ENCODE peak calls at places on chromosomes 11 and 22, in five cellular contexts. One of them, this sample, is unnamed.

GRCh38 chr11:3200388-3201111 is 18.1 kb downstream of the MRGPRG start:
- DNase-seq in K562: no peak
- DNase-seq in HepG2: no peak
- DNase-seq in GM12878: no peak
- DNase-seq in H1: no peak
- DNase-seq in this sample: no peak

GRCh38 chr11:86360775-86361395 is 13.8 kb upstream of the CCDC81 start:
- DNase-seq in K562: no peak
- DNase-seq in HepG2: peak
- DNase-seq in GM12878: no peak
- DNase-seq in H1: no peak
- DNase-seq in this sample: peak

GRCh38 chr11:64566042-64566914 is 24.7 kb upstream of the SLC22A12 start:
- DNase-seq in K562: peak
- DNase-seq in HepG2: peak
- DNase-seq in GM12878: no peak
- DNase-seq in H1: no peak
- DNase-seq in this sample: peak

GRCh38 chr22:37063436-37064420 is 12.2 kb downstream of the KCTD17 start:
- DNase-seq in K562: no peak
- DNase-seq in HepG2: no peak
- DNase-seq in GM12878: no peak
- DNase-seq in H1: no peak
- DNase-seq in this sample: no peak

GRCh38 chr11:95764267-95764898 is 25.2 kb downstream of the FAM76B start:
- DNase-seq in K562: peak
- DNase-seq in HepG2: peak
- DNase-seq in GM12878: no peak
- DNase-seq in H1: no peak
- DNase-seq in this sample: peak

GRCh38 chr11:115117931-115118479 is 386.2 kb downstream of the CADM1 start:
- DNase-seq in K562: no peak
- DNase-seq in HepG2: no peak
- DNase-seq in GM12878: no peak
- DNase-seq in H1: peak
- DNase-seq in this sample: no peak

GRCh38 chr11:81673001-81673400 is 1060.7 kb downstream of the FAM181B start:
- DNase-seq in K562: no peak
- DNase-seq in HepG2: no peak
- DNase-seq in GM12878: no peak
- DNase-seq in H1: no peak
- DNase-seq in this sample: no peak

GRCh38 chr11:112339566-112339965 is 78.9 kb upstream of the PLET1 start:
- DNase-seq in K562: no peak
- DNase-seq in HepG2: no peak
- DNase-seq in GM12878: no peak
- DNase-seq in H1: no peak
- DNase-seq in this sample: no peak

GRCh38 chr22:41009222-41009948 is 58.2 kb downstream of the RBX1 start:
- DNase-seq in K562: no peak
- DNase-seq in HepG2: no peak
- DNase-seq in GM12878: no peak
- DNase-seq in H1: no peak
- DNase-seq in this sample: no peak

GRCh38 chr11:128026596-128026995 is 560.8 kb downstream of the ETS1 start:
- DNase-seq in K562: no peak
- DNase-seq in HepG2: no peak
- DNase-seq in GM12878: no peak
- DNase-seq in H1: no peak
- DNase-seq in this sample: no peak

GRCh38 chr11:95450547-95451123 is 219.6 kb upstream of the SESN3 start:
- DNase-seq in K562: no peak
- DNase-seq in HepG2: no peak
- DNase-seq in GM12878: no peak
- DNase-seq in H1: no peak
- DNase-seq in this sample: no peak

GRCh38 chr11:85889676-85890579 is 34.7 kb downstream of the CCDC83 start:
- DNase-seq in K562: no peak
- DNase-seq in HepG2: peak
- DNase-seq in GM12878: no peak
- DNase-seq in H1: peak
- DNase-seq in this sample: peak

DNA sequence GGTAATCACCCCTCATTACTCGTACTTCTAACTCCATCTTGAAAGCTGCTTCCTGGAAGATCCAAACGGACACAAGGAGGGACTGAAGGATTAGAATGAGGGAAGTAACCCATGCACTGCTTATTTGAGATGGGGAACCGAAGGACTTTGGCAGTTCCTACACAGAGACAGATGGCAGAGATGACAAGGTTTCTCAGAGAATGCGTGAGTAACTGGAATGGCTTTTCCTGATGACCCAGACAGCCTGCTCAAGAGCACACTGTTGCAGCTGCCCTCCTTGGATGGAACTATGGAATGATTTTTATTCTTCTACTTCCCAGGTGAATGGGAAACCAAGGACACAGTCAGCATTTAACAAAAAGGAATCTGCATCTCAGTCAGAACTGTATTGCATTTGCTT is 7.3 kb downstream of the KCNJ11 start:
- DNase-seq in K562: no peak
- DNase-seq in HepG2: no peak
- DNase-seq in GM12878: no peak
- DNase-seq in H1: no peak
- DNase-seq in this sample: no peak
- TF ChIP-seq JUND in K562: no peak
- TF ChIP-seq JUND in HepG2: no peak
- TF ChIP-seq JUND in GM12878: no peak
- TF ChIP-seq JUND in H1: no peak
- TF ChIP-seq JUND in this sample: no peak

DNA sequence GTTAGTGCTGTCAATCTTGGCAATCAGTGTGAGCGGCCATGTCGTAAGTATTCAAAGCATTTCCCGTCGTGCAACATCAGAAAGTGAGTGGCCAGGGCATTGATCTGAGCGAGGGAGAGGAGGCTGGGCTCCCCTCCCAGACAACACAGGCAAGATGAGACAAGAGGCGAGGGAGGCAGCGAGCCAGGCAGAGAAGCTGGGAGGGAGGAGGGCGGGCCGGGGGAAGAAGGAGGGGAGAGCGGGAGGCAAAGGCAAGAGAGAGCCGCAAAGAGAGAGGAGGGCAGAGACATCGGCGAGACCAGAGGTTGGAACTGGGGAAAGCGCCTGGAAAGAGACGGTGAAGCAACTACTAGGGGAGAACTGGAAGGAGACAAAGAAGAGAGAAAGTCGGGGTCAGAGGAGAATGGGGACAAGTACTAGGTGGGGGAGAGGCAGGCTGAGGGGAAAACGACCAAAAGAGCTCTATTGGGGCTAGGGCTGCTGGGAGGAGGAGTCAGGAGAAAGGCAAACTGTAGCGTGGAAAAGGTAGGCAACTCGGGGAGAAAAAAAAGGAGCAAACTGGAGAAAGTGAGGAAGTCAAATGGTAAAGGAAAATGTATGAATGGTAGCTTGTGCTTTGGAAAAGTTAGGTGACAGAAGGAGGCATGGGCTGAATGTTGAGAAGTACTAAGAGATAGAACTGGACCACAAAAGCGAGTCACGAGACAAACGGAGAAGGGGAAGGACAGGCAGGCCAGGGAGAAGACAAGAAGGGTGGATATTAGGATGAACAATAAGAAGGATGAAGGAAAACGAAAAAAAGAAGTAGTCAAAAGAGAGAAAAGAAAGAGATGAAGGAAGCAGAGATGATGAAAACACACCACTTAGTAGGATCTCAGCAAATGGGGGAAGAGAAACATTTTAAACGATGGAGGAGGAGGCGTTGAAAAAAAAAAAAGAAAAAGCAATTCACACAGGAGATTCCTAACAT is 130.5 kb upstream of the C11orf58 start:
- DNase-seq in K562: peak
- DNase-seq in HepG2: no peak
- DNase-seq in GM12878: no peak
- DNase-seq in H1: no peak
- DNase-seq in this sample: no peak
- TF ChIP-seq EZH2 in K562: no peak
- TF ChIP-seq EZH2 in HepG2: peak
- TF ChIP-seq EZH2 in GM12878: no peak
- TF ChIP-seq EZH2 in H1: peak
- TF ChIP-seq EZH2 in this sample: peak

DNA sequence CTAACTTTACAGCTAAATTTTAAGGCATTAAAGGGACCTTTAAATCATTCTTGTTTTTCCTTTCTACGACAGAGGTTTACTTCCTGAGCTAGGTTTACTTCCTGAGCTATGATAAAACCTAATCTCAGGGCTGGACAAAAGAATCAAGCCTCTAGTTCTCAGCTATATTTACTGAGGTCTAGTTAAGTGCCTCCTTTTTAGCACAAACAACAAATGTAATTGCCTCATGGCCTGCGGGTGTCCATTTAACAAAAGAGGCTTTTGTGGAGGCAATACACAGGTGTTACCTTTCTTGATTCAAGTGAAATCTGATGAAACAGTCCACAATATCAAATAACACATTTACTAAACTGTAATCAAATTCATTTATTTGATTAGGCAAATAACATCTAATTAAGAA is 67.3 kb downstream of the IMMP1L start:
- DNase-seq in K562: no peak
- DNase-seq in HepG2: peak
- DNase-seq in GM12878: no peak
- DNase-seq in H1: no peak
- DNase-seq in this sample: no peak
- TF ChIP-seq JUND in K562: no peak
- TF ChIP-seq JUND in HepG2: no peak
- TF ChIP-seq JUND in GM12878: no peak
- TF ChIP-seq JUND in H1: no peak
- TF ChIP-seq JUND in this sample: no peak

DNA sequence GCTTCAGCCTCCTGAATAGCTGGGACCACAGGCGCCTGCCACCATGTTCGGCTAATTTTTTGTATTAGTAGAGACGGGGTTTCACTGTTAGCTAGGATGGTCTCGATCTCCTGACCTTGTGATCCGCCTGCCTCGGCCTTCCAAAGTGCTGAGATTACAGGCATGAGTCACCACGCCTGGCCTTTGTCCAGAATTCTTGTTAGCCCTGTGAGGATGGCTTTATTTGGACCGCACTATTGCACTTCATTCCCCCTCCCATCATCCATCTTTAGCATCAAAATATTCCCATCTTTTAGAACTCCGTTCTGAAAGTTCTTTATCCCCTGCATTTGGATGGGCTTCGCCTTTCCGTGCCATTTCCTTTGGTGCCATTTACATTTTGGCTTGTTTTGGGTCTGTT is 2.6 kb downstream of the SAMM50 start:
- DNase-seq in K562: no peak
- DNase-seq in HepG2: no peak
- DNase-seq in GM12878: no peak
- DNase-seq in H1: no peak
- DNase-seq in this sample: no peak
- TF ChIP-seq EZH2 in K562: no peak
- TF ChIP-seq EZH2 in HepG2: no peak
- TF ChIP-seq EZH2 in GM12878: no peak
- TF ChIP-seq EZH2 in H1: no peak
- TF ChIP-seq EZH2 in this sample: no peak

DNA sequence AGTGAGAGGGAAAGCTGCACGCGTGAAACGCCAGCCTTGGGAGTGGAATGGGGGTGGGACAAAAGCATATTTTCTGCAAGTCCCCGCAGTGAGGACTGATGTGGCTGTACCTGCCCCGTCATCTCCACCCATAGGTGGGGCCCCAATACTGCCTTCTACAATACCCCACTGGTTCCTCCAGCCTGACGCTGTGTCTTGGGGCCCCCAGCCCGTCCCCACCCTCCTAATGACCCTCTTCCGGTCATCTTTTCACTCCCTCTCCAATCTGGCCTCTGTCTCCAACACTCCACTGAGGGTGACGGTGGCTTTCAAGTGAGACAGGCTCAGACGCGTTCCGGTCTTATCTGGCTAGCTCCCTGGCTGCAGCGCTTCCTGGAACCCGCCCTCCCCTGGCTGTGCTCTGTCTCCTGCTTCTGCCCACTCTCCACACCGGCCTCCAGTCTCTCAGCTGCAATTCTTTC is 104.2 kb downstream of the MICAL3 start:
- DNase-seq in K562: peak
- DNase-seq in HepG2: peak
- DNase-seq in GM12878: no peak
- DNase-seq in H1: no peak
- DNase-seq in this sample: no peak
- TF ChIP-seq JUND in K562: no peak
- TF ChIP-seq JUND in HepG2: no peak
- TF ChIP-seq JUND in GM12878: no peak
- TF ChIP-seq JUND in H1: no peak
- TF ChIP-seq JUND in this sample: no peak

GRCh38 chr11:105969756-105970155 is 52.3 kb downstream of the MSANTD4 start:
- DNase-seq in K562: no peak
- DNase-seq in HepG2: no peak
- DNase-seq in GM12878: no peak
- DNase-seq in H1: no peak
- DNase-seq in this sample: no peak

DNA sequence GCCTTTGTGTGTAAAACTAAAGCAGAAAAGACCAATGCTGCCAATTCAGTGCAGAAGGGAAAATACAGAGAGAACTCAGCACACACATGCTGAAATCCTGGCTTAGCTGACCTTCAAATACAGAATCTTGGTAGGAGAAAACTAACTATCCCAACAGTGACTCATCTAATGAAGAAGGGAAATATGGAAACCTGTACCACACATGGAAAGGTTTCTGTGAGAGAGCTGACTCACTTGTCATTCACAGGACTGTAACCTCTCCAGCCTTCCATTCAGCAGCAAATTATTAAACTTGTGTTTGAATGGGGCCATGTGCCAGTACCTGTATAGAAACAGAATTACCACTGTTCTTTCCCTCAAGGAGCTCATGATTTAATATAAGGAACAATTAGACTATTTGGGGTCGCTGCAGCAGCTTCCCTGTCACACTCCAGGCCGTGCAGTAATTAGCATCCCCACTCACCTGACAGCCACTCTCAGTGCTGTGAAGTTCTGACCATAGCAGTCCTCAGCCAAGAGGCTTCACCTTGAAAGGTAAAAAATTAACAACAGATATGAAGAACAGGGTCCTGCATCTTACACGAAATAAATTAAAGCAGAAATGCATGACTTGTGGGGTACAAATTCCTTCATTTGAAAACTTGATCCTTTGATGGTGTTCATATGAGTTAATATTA is 53.9 kb downstream of the MSANTD4 start:
- DNase-seq in K562: no peak
- DNase-seq in HepG2: no peak
- DNase-seq in GM12878: no peak
- DNase-seq in H1: no peak
- DNase-seq in this sample: no peak
- TF ChIP-seq EZH2 in K562: no peak
- TF ChIP-seq EZH2 in HepG2: no peak
- TF ChIP-seq EZH2 in GM12878: no peak
- TF ChIP-seq EZH2 in H1: no peak
- TF ChIP-seq EZH2 in this sample: no peak